ENCODE peak calls at places on chromosome 16, in four cellular contexts. L, E, J and U are unnamed samples.

GRCh38 chr16:49276646-49277385 is 4.8 kb downstream of the CBLN1 start:
- DNase-seq in L (no peak), E (no peak), J (peak; percentile 57), U (no peak)

GRCh38 chr16:55695595-55695994 is 39.8 kb downstream of the SLC6A2 start:
- DNase-seq in L (no peak), E (no peak), J (no peak), U (no peak)

GRCh38 chr16:72332926-72333325 is 161.0 kb upstream of the PMFBP1 start:
- DNase-seq in L (no peak), E (no peak), J (no peak), U (no peak)

GRCh38 chr16:9138731-9139501 is 47.5 kb downstream of the HAPSTR1 start:
- DNase-seq in L (peak; percentile 21), E (no peak), J (peak; percentile 83), U (no peak)

GRCh38 chr16:57802635-57803412 is 533 bp upstream of the KIFC3 start:
- DNase-seq in L (no peak), E (no peak), J (peak; percentile 73), U (no peak)

GRCh38 chr16:17392857-17393421 is 77.8 kb downstream of the XYLT1 start:
- DNase-seq in L (no peak), E (no peak), J (no peak), U (no peak)

GRCh38 chr16:66520406-66521194 is 29.3 kb downstream of the TK2 start:
- DNase-seq in L (no peak), E (no peak), J (no peak), U (no peak)

GRCh38 chr16:12572316-12572985 is 231.2 kb downstream of the CPPED1 start:
- DNase-seq in L (no peak), E (no peak), J (no peak), U (no peak)

GRCh38 chr16:86498155-86498651 is 12.1 kb upstream of the FOXF1 start:
- DNase-seq in L (no peak), E (no peak), J (peak; percentile 86), U (no peak)

GRCh38 chr16:86495756-86496261 is 14.5 kb upstream of the FOXF1 start:
- DNase-seq in L (no peak), E (no peak), J (peak; percentile 72), U (no peak)

GRCh38 chr16:86497551-86498021 is 12.7 kb upstream of the FOXF1 start:
- DNase-seq in L (no peak), E (no peak), J (peak; percentile 89), U (no peak)

GRCh38 chr16:86496262-86496928 is 13.9 kb upstream of the FOXF1 start:
- DNase-seq in L (no peak), E (no peak), J (peak; percentile 56), U (no peak)

GRCh38 chr16:86496929-86497381 is 13.4 kb upstream of the FOXF1 start:
- DNase-seq in L (no peak), E (no peak), J (peak; percentile 85), U (no peak)
- H3K4me3 ChIP-seq in L (no peak overlapping the region), E (peak overlapping the region; percentile 47), J (no peak overlapping the region), U (no peak overlapping the region)

GRCh38 chr16:4016648-4017047 is 99.6 kb downstream of the ADCY9 start:
- DNase-seq in L (no peak), E (no peak), J (no peak), U (peak; percentile 65)
- H3K4me3 ChIP-seq in L (no peak overlapping the region), E (no peak overlapping the region), J (no peak overlapping the region), U (no peak overlapping the region)

DNA sequence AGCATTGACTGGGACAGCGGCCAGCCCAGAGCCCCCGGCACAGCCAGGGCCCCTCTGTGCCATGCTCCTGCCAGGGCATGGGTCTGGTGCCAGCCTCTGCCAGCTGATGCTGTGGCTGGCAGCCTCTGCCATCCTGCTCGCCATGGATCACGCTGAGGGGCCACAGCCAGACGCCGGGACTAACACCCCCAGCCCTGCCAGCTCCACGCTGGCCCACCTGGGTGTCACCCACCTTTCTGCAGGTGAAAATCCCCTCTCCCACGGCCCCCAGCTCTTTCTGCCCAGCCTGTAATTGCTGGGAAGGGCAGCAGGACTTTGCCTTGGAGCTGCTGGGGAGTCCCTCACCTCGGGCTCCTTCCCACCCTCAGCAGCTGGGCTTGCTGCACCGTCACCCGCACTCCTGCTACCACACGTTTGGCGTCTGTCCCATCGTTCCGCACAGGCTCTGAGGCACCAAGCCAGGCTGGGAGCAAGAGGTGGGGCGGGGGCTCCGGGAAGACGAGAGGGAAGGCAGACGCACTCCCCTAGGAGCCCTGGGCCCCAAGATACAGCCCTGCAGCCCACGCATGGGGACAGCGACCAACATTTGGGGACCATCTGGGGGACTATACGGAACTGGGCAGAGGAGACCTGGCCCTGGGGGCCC is 42.0 kb upstream of the ACSF3 start:
- DNase-seq in L (no peak), E (no peak), J (no peak), U (no peak)
- H3K4me3 ChIP-seq in L (no peak overlapping the region), E (no peak overlapping the region), J (no peak overlapping the region), U (peak overlapping the region; percentile 60)

GRCh38 chr16:29107299-29107698 is 122.4 kb downstream of the LAT start:
- DNase-seq in L (no peak), E (no peak), J (peak; percentile 87), U (no peak)
- H3K4me3 ChIP-seq in L (no peak overlapping the region), E (no peak overlapping the region), J (peak overlapping the region; percentile 52), U (no peak overlapping the region)

DNA sequence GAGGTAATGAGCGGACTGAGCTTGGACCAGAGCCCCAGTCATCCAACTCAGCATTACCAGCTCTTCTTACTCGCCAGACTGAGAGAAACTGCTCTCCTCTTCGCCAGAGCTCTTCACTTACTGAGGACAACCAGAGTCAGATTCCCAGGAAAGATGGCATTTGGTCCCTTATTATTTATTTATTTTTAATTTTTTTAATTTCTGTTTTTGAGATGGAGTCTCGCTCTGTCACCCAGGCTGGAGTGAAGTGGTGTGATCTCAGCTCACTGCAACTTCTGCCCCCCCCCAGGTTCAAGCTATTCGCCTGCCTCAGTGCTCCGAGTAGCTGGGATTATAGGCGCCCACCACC is 23.3 kb downstream of the DEXI start:
- DNase-seq in L (no peak), E (no peak), J (no peak), U (no peak)
- H3K4me3 ChIP-seq in L (no peak overlapping the region), E (no peak overlapping the region), J (no peak overlapping the region), U (no peak overlapping the region)

GRCh38 chr16:24820522-24820921 is 25.2 kb upstream of the SLC5A11 start:
- DNase-seq in L (no peak), E (no peak), J (no peak), U (no peak)
- H3K4me3 ChIP-seq in L (no peak overlapping the region), E (no peak overlapping the region), J (no peak overlapping the region), U (no peak overlapping the region)

DNA sequence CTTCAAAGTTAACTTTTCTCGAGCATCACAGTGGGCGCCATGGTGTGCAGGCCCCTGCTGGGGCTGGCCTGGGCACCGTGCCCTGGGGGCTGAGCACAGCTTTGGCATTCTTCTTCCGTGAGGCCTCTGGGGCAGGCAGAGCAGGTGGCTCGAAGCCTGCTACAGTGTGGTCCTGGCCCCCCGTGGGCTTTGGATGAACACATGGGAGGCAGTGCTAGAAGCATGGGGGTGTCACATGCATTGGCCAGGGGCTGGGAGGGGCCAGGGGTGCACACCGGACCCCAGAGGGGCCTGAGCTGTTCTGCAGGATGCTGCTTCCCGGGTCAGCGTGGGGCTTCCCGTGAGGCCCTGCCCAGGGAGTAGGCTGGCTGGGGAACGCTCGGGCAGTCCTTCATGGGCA is 12.1 kb upstream of the C16orf74 start:
- DNase-seq in L (no peak), E (no peak), J (no peak), U (no peak)
- H3K4me3 ChIP-seq in L (no peak overlapping the region), E (no peak overlapping the region), J (no peak overlapping the region), U (no peak overlapping the region)